ENCODE peak calls at places on chromosome 7, in eight cellular contexts. K is GM23338, A is stomach, L is HCT116, V is endothelial cell of umbilical vein, R is breast epithelium, N is SK-N-SH, T is transverse colon. D is an unnamed sample.

GRCh38 chr7:36506820-36507219 is 117.2 kb downstream of the ANLN start:
- DNase-seq in K (no peak), V (no peak), A (no peak), N (no peak), L (peak; percentile 23), R (no peak), T (no peak), D (no peak)

GRCh38 chr7:33888206-33888605 is 17.1 kb upstream of the BMPER start:
- DNase-seq in V (no peak), T (no peak), K (peak; percentile 64), L (no peak), A (no peak), R (no peak), N (no peak), D (no peak)

GRCh38 chr7:21346297-21346696 is 81.6 kb upstream of the SP4 start:
- DNase-seq in T (no peak), V (no peak), K (no peak), N (no peak), R (no peak), A (no peak), L (no peak), D (no peak)

GRCh38 chr7:87853237-87853864 is 22.8 kb downstream of the SLC25A40 start:
- DNase-seq in R (no peak), V (no peak), L (no peak), A (no peak), T (no peak), N (no peak), K (no peak), D (no peak)

GRCh38 chr7:148697256-148697841 is 1.4 kb upstream of the CUL1 start:
- DNase-seq in V (peak; percentile 80), L (no peak), T (peak; percentile 15), N (peak; percentile 55), A (no peak), R (peak; percentile 25), K (no peak), D (no peak)

GRCh38 chr7:104206841-104207240 is 972 bp downstream of the ORC5 start:
- DNase-seq in N (peak; percentile 15), T (no peak), R (no peak), L (no peak), V (peak; percentile 18), A (no peak), K (no peak), D (no peak)

GRCh38 chr7:5143106-5143505 is 46.9 kb upstream of the WIPI2 start:
- DNase-seq in K (no peak), R (no peak), T (no peak), L (no peak), N (no peak), A (no peak), V (no peak), D (no peak)

GRCh38 chr7:116578526-116578925 is 53.7 kb downstream of the CAV1 start:
- DNase-seq in R (no peak), L (no peak), A (no peak), K (no peak), N (no peak), T (no peak), V (no peak), D (no peak)

GRCh38 chr7:28919510-28919909 is 38.6 kb downstream of the TRIL start:
- DNase-seq in T (no peak), L (no peak), N (no peak), R (no peak), K (no peak), A (no peak), V (peak; percentile 79), D (no peak)

GRCh38 chr7:39824801-39825200 is 125.3 kb upstream of the CDK13 start:
- DNase-seq in R (no peak), K (no peak), N (no peak), A (no peak), V (no peak), L (no peak), T (no peak), D (no peak)

GRCh38 chr7:12397671-12398070 is 6.0 kb downstream of the VWDE start:
- DNase-seq in T (no peak), K (no peak), N (no peak), V (no peak), L (no peak), A (no peak), R (no peak), D (no peak)

GRCh38 chr7:55574062-55574717 is 1.9 kb upstream of the VOPP1 start:
- DNase-seq in A (no peak), V (peak; percentile 74), R (no peak), K (no peak), N (no peak), L (no peak), T (no peak), D (no peak)

GRCh38 chr7:93202594-93203273 is 23.5 kb downstream of the HEPACAM2 start:
- DNase-seq in T (peak; percentile 25), V (no peak), N (no peak), L (no peak), A (no peak), R (no peak), K (no peak), D (no peak)

GRCh38 chr7:143367972-143368371 is 5.5 kb upstream of the FAM131B start:
- DNase-seq in T (peak; percentile 89), V (no peak), A (peak; percentile 84), R (peak; percentile 66), N (peak; percentile 40), L (peak; percentile 61), K (no peak), D (no peak)

GRCh38 chr7:130352335-130353074 is 7.9 kb downstream of the CPA5 start:
- DNase-seq in K (no peak), V (peak; percentile 62), R (no peak), L (no peak), T (no peak), A (no peak), N (peak; percentile 19), D (no peak)

GRCh38 chr7:82527831-82528230 is 84.3 kb upstream of the CACNA2D1 start:
- DNase-seq in N (no peak), L (no peak), A (no peak), T (no peak), V (no peak), K (no peak), R (no peak), D (no peak)

GRCh38 chr7:37109016-37109415 is 339.6 kb downstream of the ELMO1 start:
- DNase-seq in A (no peak), V (peak; percentile 14), K (no peak), L (no peak), T (no peak), N (no peak), R (no peak), D (no peak)

GRCh38 chr7:105766421-105767191 is 109.8 kb downstream of the ATXN7L1 start:
- DNase-seq in L (no peak), V (no peak), R (no peak), A (no peak), K (no peak), N (no peak), T (no peak), D (no peak)

GRCh38 chr7:158259671-158260423 is 327.8 kb downstream of the PTPRN2 start:
- DNase-seq in V (no peak), K (no peak), L (no peak), A (no peak), T (no peak), R (no peak), N (no peak), D (no peak)

GRCh38 chr7:158259141-158259540 is 328.5 kb downstream of the PTPRN2 start:
- DNase-seq in L (no peak), T (no peak), A (no peak), N (no peak), K (no peak), R (no peak), V (no peak), D (no peak)

GRCh38 chr7:158262284-158263109 is 325.1 kb downstream of the PTPRN2 start:
- DNase-seq in V (no peak), T (no peak), A (no peak), L (no peak), N (no peak), K (no peak), R (no peak), D (no peak)

GRCh38 chr7:158261362-158262235 is 326.0 kb downstream of the PTPRN2 start:
- DNase-seq in R (no peak), V (no peak), L (no peak), K (no peak), N (no peak), A (no peak), T (no peak), D (no peak)

GRCh38 chr7:158260567-158261361 is 326.9 kb downstream of the PTPRN2 start:
- DNase-seq in T (no peak), K (no peak), A (no peak), L (no peak), R (no peak), V (no peak), N (no peak), D (no peak)
- H3K27me3 ChIP-seq in T (no peaks in the 10 kb centered on the region), K (no peaks in the 10 kb centered on the region), A (no peaks in the 10 kb centered on the region), L (no peaks in the 10 kb centered on the region), R (no peaks in the 10 kb centered on the region), V (no peaks in the 10 kb centered on the region), N (no peaks in the 10 kb centered on the region), D (peaks cover 2% of the 10 kb centered on the region)

DNA sequence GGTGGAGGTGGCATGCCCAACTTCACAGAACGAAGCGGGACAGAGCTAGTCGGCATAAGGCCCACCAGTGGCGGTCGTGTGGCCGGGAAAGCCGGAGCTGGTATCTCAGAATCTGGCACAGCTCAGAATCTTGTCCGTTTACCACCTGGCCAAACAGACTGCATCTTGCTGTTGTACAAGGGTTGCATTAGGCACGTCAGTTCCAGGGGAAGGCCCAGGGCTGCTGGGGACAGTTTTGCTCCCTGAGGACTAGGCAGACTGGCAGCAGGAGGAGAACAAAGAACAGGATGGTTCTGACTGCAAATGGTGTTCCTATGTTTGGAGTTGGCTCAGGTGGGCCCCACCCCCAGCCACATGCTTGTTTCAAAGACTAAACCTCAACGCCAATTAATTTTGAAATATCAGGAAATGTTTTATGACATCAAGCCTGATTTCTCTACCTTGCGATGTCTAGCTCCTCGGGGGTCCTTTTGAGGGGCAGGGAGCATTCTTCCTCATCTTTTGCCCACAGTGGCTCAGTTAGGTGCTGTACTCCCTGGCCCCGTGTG is 4.2 kb upstream of the MYH16 start:
- DNase-seq in K (no peak), L (no peak), V (no peak), N (no peak), R (peak; percentile 28), A (no peak), T (no peak), D (no peak)
- TF ChIP-seq POLR2AphosphoS5 in K (no peak), L (no peak), V (no peak), N (no peak), R (no peak), A (no peak), T (no peak), D (no peak)

GRCh38 chr7:156153590-156153989 is 341.3 kb upstream of the SHH start:
- DNase-seq in V (no peak), R (no peak), L (no peak), N (no peak), K (no peak), T (no peak), A (no peak), D (no peak)
- H3K27me3 ChIP-seq in V (no peaks in the 10 kb centered on the region), R (peaks cover 3% of the 10 kb centered on the region), L (no peaks in the 10 kb centered on the region), N (peaks cover 35% of the 10 kb centered on the region), K (no peaks in the 10 kb centered on the region), T (no peaks in the 10 kb centered on the region), A (no peaks in the 10 kb centered on the region), D (no peaks in the 10 kb centered on the region)

DNA sequence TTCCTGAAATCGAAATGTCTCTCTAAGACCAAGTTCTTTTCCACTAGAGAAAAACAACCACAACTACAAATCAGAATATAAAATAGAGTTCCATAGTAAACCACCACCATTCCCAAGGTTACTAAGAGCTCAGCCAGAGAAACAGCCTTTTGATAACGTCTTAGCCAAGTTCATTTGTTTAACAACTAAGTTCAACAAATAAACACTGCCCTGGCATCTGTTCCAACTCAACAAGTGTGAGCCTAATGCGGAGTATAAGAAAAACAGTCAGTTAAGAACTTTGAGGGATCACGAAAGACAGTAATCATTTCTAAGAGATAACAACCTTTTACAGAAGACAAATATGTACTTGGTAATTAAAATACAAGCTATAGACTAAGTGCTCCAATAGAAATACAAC is 77.3 kb downstream of the CALD1 start:
- DNase-seq in A (no peak), V (peak; percentile 50), L (no peak), K (no peak), T (no peak), R (no peak), N (no peak), D (no peak)
- TF ChIP-seq POLR2AphosphoS5 in A (no peak), V (no peak), L (no peak), K (no peak), T (no peak), R (no peak), N (no peak), D (no peak)

D was measured in Panc1.